ENCODE peak calls at places on chromosomes 6 and 20, in eight cellular contexts. S, W, P, B, Z, A, E and O are unnamed samples.

GRCh38 chr6:159919011-159919511 is 28.3 kb downstream of the MAS1 start:
- DNase-seq in E (no peak), W (no peak), S (peak; percentile 51), P (no peak), B (no peak), Z (no peak), A (no peak), O (no peak)

GRCh38 chr6:4935981-4936680 is 67.7 kb downstream of the RPP40 start:
- DNase-seq in Z (no peak), W (no peak), A (no peak), P (no peak), S (no peak), E (no peak), B (no peak), O (no peak)

GRCh38 chr6:81748946-81749345 is 3.5 kb downstream of the TENT5A start:
- DNase-seq in Z (no peak), P (no peak), E (no peak), W (no peak), B (no peak), S (peak; percentile 55), A (no peak), O (no peak)

GRCh38 chr6:26223677-26224546 is 136.7 kb downstream of the HFE start:
- DNase-seq in W (peak; percentile 81), B (peak; percentile 90), A (no peak), E (peak; percentile 89), S (peak; percentile 98), P (peak; percentile 55), Z (peak; percentile 63), O (peak; percentile 80)

GRCh38 chr6:164396071-164397047 is 913.0 kb downstream of the C6orf118 start:
- DNase-seq in E (peak; percentile 28), S (peak; percentile 23), A (no peak), P (no peak), Z (no peak), B (no peak), W (no peak), O (no peak)

GRCh38 chr6:34242252-34243130 is 5.8 kb downstream of the HMGA1 start:
- DNase-seq in E (no peak), B (no peak), Z (no peak), P (no peak), A (no peak), W (no peak), S (no peak), O (no peak)

GRCh38 chr20:51176846-51177245 is 153.9 kb upstream of the KCNG1 start:
- DNase-seq in B (no peak), E (no peak), W (no peak), A (no peak), P (no peak), S (no peak), Z (no peak), O (no peak)

GRCh38 chr20:58722877-58723627 is 30.5 kb downstream of the NPEPL1 start:
- DNase-seq in Z (no peak), S (no peak), A (no peak), P (no peak), B (no peak), E (no peak), W (no peak), O (no peak)

GRCh38 chr20:51914758-51915157 is 112.4 kb upstream of the SALL4 start:
- DNase-seq in A (no peak), W (no peak), Z (no peak), E (no peak), P (no peak), S (no peak), B (no peak), O (no peak)

GRCh38 chr6:166342293-166343156 is at the start of gene SFT2D1:
- DNase-seq in E (peak; percentile 93), A (peak; percentile 64), W (peak; percentile 19), B (peak; percentile 37), S (peak; percentile 84), Z (peak; percentile 94), P (peak; percentile 43), O (peak; percentile 92)